ENCODE peak calls at places on chromosomes 11 and 22, in four cellular contexts. W is HFFc6; E is tibial nerve; I is CD8-positive, alpha-beta T cell. F is an unnamed sample.
A peak's percentile ranks its signal among the peaks of the same experiment; 100 is the strongest.

GRCh38 chr11:12009617-12010321 is 1.3 kb upstream of the DKK3 start:
- DNase-seq in W (no peak), I (no peak), E (no peak), F (no peak)

GRCh38 chr11:19275496-19275895 is 34.8 kb upstream of the E2F8 start:
- DNase-seq in W (no peak), E (no peak), I (no peak), F (no peak)

GRCh38 chr11:96070453-96070852 is 146.5 kb upstream of the MTMR2 start:
- DNase-seq in E (no peak), W (no peak), I (no peak), F (no peak)

GRCh38 chr11:35288817-35289541 is 130.4 kb downstream of the SLC1A2 start:
- DNase-seq in E (no peak), W (peak; percentile 65), I (no peak), F (no peak)

GRCh38 chr11:72738199-72739141 is 13.7 kb downstream of the ARAP1 start:
- DNase-seq in I (no peak), E (peak; percentile 41), W (no peak), F (no peak)

GRCh38 chr11:1873048-1873812 is 18.5 kb downstream of the PRR33 start:
- DNase-seq in E (peak; percentile 54), I (no peak), W (no peak), F (peak; percentile 42)

GRCh38 chr22:47850644-47851151 is 1088.2 kb downstream of the TBC1D22A start:
- DNase-seq in I (no peak), W (no peak), E (no peak), F (no peak)

GRCh38 chr22:49587987-49588386 is 239.7 kb downstream of the BRD1 start:
- DNase-seq in I (no peak), W (no peak), E (no peak), F (no peak)

GRCh38 chr11:36532908-36533601 is 23.0 kb upstream of the TRAF6 start:
- DNase-seq in I (no peak), E (no peak), W (no peak), F (no peak)

GRCh38 chr11:32432565-32433248 is 2.6 kb downstream of the WT1 start:
- DNase-seq in I (no peak), E (no peak), W (no peak), F (no peak)

GRCh38 chr11:126956664-126957063 is 43.9 kb downstream of the KIRREL3 start:
- DNase-seq in E (no peak), W (no peak), I (no peak), F (no peak)

GRCh38 chr22:32501797-32502290 is 27.2 kb downstream of the FBXO7 start:
- DNase-seq in I (no peak), W (no peak), E (no peak), F (no peak)

GRCh38 chr11:107777094-107777493 is 65.2 kb upstream of the SLN start:
- DNase-seq in W (no peak), I (no peak), E (no peak), F (no peak)

GRCh38 chr11:68750197-68750987 is 928 bp downstream of the TESMIN start:
- DNase-seq in I (peak; percentile 9), E (no peak), W (no peak), F (peak; percentile 23)

GRCh38 chr22:44172370-44173108 is 8.2 kb upstream of the PARVG start:
- DNase-seq in W (no peak), E (peak; percentile 52), I (no peak), F (peak; percentile 31)
- TF ChIP-seq CTCF in W (no peak), E (no peak), I (no peak), F (no peak)

GRCh38 chr11:103926990-103927389 is 109.5 kb upstream of the DDI1 start:
- DNase-seq in W (no peak), I (no peak), E (no peak), F (no peak)

GRCh38 chr11:103928040-103928555 is 108.3 kb upstream of the DDI1 start:
- DNase-seq in W (no peak), E (no peak), I (no peak), F (no peak)

GRCh38 chr11:103924166-103925013 is 112.0 kb upstream of the DDI1 start:
- DNase-seq in W (no peak), I (no peak), E (no peak), F (no peak)

GRCh38 chr11:103929168-103929903 is 107.1 kb upstream of the DDI1 start:
- DNase-seq in W (no peak), I (no peak), E (no peak), F (no peak)

GRCh38 chr11:103927535-103927934 is 108.9 kb upstream of the DDI1 start:
- DNase-seq in I (no peak), E (no peak), W (peak; percentile 21), F (no peak)
- TF ChIP-seq CTCF in I (no peak), E (peak; percentile 14), W (peak; percentile 70), F (no peak)

DNA sequence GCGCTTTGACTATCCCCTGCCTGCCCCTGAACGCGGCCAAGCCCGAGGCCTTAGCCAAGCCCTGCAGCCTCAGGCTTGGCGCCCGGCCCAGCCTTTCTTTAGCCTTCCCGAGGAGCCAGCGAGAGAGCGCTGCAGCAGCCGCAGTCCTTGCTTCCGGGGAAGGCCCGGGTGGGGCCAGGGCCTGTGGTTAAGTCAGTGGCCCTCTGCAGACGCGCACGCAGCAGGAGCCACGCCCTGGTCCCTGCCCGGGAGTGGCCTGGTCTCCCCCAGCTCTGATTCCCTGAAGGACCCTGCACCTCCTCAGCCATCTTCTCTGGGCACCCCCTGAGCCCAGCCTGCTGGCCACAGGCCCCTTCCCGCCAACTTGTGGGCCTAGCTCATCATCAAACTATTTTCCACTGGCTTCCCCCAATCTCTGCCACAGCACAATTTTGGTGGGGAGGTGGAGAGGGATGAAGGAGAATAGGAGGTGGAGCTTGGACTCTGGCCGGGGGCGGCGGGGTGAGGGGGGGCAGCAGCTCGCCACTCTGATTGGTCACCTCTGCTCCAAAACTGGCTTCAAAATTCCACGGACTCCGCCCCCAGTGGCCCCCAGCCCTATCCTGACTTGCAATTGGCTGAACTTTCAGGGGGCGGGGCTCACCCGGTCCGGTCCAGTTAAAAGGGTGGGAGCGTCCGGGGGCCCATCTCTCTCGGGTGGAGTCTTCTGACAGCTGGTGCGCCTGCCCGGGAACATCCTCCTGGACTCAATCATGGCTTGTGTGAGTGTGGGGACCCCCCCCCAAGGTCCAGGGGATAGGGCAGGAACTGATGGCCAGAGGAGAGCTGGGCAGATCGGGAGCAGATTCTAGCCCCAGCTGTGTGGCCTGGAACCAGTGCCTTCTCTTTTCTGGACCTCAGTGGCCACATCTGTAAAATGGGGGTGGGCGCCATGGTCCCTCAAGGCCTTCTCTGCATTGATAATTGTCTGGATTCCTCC is at the start of gene LGALS1:
- DNase-seq in E (peak; percentile 97), W (peak; percentile 98), I (peak; percentile 50), F (peak; percentile 83)
- TF ChIP-seq CTCF in E (no peak), W (no peak), I (no peak), F (no peak)

GRCh38 chr22:37887610-37888378 is 18.3 kb upstream of the MICALL1 start:
- DNase-seq in E (peak; percentile 21), I (no peak), W (peak; percentile 54), F (no peak)
- TF ChIP-seq CTCF in E (peak; percentile 35), I (no peak), W (peak; percentile 73), F (peak; percentile 18)

DNA sequence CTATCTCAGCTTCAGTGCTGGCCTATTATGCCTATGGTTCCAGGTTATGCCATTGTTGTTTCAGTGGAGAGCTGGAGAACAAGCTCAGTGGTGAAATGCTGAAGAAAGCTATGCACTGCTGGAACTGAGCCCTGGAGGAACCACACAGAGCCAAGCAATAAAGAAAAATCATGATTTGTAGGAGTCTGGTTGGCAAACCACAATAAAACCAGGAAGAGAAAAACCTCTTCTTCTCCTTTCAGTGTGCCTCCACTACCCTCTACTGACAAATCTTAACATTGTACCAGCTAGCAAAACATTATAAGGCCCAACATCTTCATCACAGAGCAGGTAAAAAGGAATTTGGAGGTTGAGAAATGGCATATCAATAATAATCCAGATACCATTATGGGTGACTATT is 5.3 kb downstream of the OR51F2 start:
- DNase-seq in I (no peak), W (no peak), E (no peak), F (no peak)
- TF ChIP-seq CTCF in I (no peak), W (no peak), E (no peak), F (no peak)

GRCh38 chr11:117807482-117808272 is 10.7 kb upstream of the DSCAML1 start:
- DNase-seq in E (peak; percentile 95), W (peak; percentile 35), I (peak; percentile 67), F (peak; percentile 94)
- TF ChIP-seq CTCF in E (peak; percentile 85), W (peak; percentile 95), I (peak; percentile 94), F (peak; percentile 90)

GRCh38 chr11:43515090-43515489 is 156.4 kb downstream of the TTC17 start:
- DNase-seq in W (no peak), E (no peak), I (no peak), F (no peak)
- TF ChIP-seq CTCF in W (peak; percentile 55), E (no peak), I (no peak), F (no peak)